ENCODE peak calls at places on chromosomes 16 and 17, in four cellular contexts. I is ovary; R is A673; C is CD4-positive, alpha-beta T cell. G is an unnamed sample.

GRCh38 chr17:46822388-46822921 is 4.0 kb upstream of the WNT3 start:
- DNase-seq in I (no peak), R (no peak), C (no peak), G (peak)

GRCh38 chr16:66366433-66367299 is at the start of gene CDH5:
- DNase-seq in R (no peak), C (no peak), I (peak), G (no peak)

GRCh38 chr17:69733171-69734014 is 318.9 kb downstream of the MAP2K6 start:
- DNase-seq in R (peak), C (no peak), I (no peak), G (peak)

GRCh38 chr17:35088911-35089845 is 25.7 kb upstream of the RFFL start:
- DNase-seq in I (peak), R (peak), C (peak), G (peak)

GRCh38 chr17:83195330-83196087 is 116.1 kb downstream of the METRNL start:
- DNase-seq in I (no peak), C (no peak), R (no peak), G (no peak)

GRCh38 chr16:886802-887731 is 83.7 kb downstream of the LMF1 start:
- DNase-seq in I (no peak), C (no peak), R (no peak), G (no peak)

GRCh38 chr16:80924372-80924978 is 82.2 kb downstream of the CMC2 start:
- DNase-seq in C (no peak), R (peak), I (no peak), G (peak)

GRCh38 chr17:7222093-7222971 is 2.6 kb downstream of the ACADVL start:
- DNase-seq in I (no peak), R (peak), C (no peak), G (no peak)

GRCh38 chr16:80151706-80152073 is 389.1 kb upstream of the DYNLRB2 start:
- DNase-seq in I (no peak), C (no peak), R (no peak), G (no peak)

GRCh38 chr17:71085238-71086033 is 916.1 kb downstream of the KCNJ2 start:
- DNase-seq in I (no peak), R (peak), C (no peak), G (peak)

GRCh38 chr16:74699666-74700065 is 996 bp downstream of the MLKL start:
- DNase-seq in R (no peak), C (no peak), I (no peak), G (no peak)

GRCh38 chr17:60381958-60382357 is 10.0 kb downstream of the USP32 start:
- DNase-seq in R (no peak), I (no peak), C (no peak), G (no peak)

GRCh38 chr17:58630883-58631522 is 60.8 kb downstream of the TEX14 start:
- DNase-seq in I (peak), C (no peak), R (no peak), G (no peak)

GRCh38 chr17:3335876-3336275 is 37.7 kb upstream of the OR3A1 start:
- DNase-seq in C (no peak), R (peak), I (no peak), G (no peak)

GRCh38 chr17:44661835-44662234 is 5.6 kb downstream of the MEIOC start:
- DNase-seq in C (no peak), I (no peak), R (no peak), G (no peak)

GRCh38 chr16:20768121-20768520 is 4.3 kb downstream of the ACSM3 start:
- DNase-seq in R (no peak), C (no peak), I (no peak), G (no peak)

GRCh38 chr16:31130899-31131298 is 4.6 kb downstream of the PRSS8 start:
- DNase-seq in C (no peak), R (no peak), I (no peak), G (no peak)

GRCh38 chr16:19822534-19822933 is 62.1 kb downstream of the GPRC5B start:
- DNase-seq in R (no peak), I (no peak), C (no peak), G (no peak)

GRCh38 chr16:57045694-57046381 is 46.5 kb upstream of the CPNE2 start:
- DNase-seq in I (peak), C (no peak), R (peak), G (peak)

GRCh38 chr17:77105706-77106105 is 35.1 kb upstream of the SEC14L1 start:
- DNase-seq in C (no peak), R (no peak), I (no peak), G (no peak)

GRCh38 chr17:79612468-79613194 is 1.8 kb upstream of the RBFOX3 start:
- DNase-seq in C (no peak), R (peak), I (no peak), G (peak)

GRCh38 chr16:89615596-89616090 is 2.2 kb downstream of the DPEP1 start:
- DNase-seq in C (no peak), I (no peak), R (no peak), G (peak)

GRCh38 chr17:37068266-37068665 is 119.5 kb downstream of the AATF start:
- DNase-seq in C (no peak), R (no peak), I (peak), G (no peak)

GRCh38 chr16:10332775-10333174 is 53.1 kb upstream of the ATF7IP2 start:
- DNase-seq in C (no peak), I (no peak), R (no peak), G (no peak)

GRCh38 chr17:4276514-4276913 is 12.7 kb upstream of the ANKFY1 start:
- DNase-seq in I (no peak), R (no peak), C (no peak), G (no peak)

GRCh38 chr16:83215417-83216001 is 588.7 kb downstream of the CDH13 start:
- DNase-seq in I (no peak), R (peak), C (no peak), G (peak)

GRCh38 chr16:82682757-82683156 is 56.0 kb downstream of the CDH13 start:
- DNase-seq in C (no peak), R (no peak), I (no peak), G (no peak)

GRCh38 chr17:27558341-27558740 is 72.6 kb upstream of the LGALS9 start:
- DNase-seq in C (no peak), I (no peak), R (no peak), G (no peak)

GRCh38 chr17:20988896-20989295 is 53.9 kb downstream of the USP22 start:
- DNase-seq in R (no peak), I (no peak), C (no peak), G (no peak)

GRCh38 chr17:7439462-7440112 is at the start of gene FGF11:
- DNase-seq in C (no peak), R (no peak), I (no peak), G (no peak)

GRCh38 chr16:2860826-2861567 is 3.0 kb upstream of the PRSS22 start:
- DNase-seq in I (no peak), C (no peak), R (no peak), G (no peak)

GRCh38 chr17:78395186-78395585 is 16.7 kb downstream of the PGS1 start:
- DNase-seq in I (no peak), R (no peak), C (no peak), G (no peak)
- H3K27ac ChIP-seq in I (no peak), R (no peak), C (no peak), G (no peak)

GRCh38 chr16:85221081-85221809 is 109.0 kb upstream of the CIBAR2 start:
- DNase-seq in R (no peak), C (no peak), I (peak), G (no peak)
- H3K27ac ChIP-seq in R (peak), C (no peak), I (peak), G (no peak)

DNA sequence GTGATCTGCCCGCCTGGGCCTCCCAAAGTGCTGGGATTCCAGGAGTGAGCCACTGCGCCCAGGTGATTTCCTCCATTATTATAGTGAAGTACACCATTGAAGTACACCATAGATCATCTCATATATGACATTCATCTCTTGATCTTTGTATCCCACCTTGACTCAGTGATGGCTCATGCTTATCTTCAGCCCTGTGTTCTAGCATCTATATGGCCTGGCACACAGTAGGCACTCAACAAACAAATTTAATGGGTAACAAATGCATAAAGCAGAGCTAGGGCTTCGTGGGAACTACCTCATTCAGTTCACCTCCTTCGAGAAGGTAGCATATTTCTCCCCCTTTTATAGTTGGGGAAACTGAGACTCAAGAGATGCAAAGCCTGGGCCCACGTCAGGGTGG is 952 bp downstream of the ENKD1 start:
- DNase-seq in R (no peak), C (no peak), I (no peak), G (no peak)
- H3K27ac ChIP-seq in R (peak), C (no peak), I (peak), G (no peak)

DNA sequence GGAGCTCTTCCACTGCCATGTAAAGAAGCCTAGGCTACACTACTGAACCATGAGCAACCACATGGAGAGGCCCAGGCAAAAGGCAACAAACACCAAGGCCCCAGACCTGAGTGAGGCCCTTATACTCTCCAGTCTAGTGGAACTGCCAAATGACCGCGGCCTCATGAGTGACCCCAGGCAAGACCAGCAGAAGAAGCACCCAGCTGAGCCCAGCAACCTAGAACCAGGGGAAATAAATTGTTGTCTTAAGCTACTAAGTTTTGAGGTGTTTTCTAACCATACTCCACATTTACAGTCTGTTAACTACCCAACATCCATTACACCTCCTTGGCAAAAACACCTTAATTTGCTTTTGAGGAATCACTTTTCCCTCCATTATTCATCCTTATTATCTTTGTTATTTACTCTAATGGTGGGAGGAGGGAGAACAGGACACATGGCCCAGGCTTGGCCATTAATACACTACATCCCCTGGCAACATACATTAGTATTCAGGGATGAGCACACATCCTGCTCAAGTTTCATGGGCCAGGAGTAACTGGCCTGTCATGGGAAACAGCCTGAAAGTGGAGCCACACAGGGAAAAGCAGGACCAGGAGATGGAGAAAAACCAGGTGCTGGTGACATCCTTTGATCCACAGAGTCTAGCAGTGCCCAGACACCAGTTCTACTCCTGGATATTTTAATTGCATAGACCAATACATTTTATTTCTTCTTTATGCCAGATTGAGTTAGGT is 26.2 kb downstream of the SLC39A11 start:
- DNase-seq in C (no peak), I (no peak), R (no peak), G (no peak)
- H3K27ac ChIP-seq in C (no peak), I (no peak), R (no peak), G (no peak)

DNA sequence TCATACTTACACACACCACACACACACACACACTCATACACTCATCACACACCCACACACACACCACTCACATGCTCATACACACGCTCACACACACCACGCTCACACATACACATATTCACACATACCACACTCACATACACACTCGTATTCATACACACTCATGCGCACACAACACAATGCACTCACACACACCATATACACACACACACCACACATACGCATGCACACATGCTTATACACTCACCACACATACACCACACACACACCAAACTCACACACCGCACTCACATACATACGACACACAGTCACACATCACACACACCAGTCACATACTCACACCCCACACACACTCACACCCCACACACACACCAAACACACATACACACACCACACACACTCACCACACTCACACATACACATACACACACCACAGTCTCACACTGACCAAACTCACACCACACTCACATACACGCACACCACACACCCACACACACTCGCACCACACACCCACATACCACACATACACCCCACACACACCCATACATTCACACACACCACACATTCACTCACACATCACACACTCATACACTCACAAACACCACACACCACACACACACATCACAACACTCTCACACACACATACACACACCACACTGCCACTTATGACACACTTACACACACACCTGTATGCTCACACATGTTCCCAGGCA is 88.9 kb downstream of the IRX5 start:
- DNase-seq in R (no peak), C (no peak), I (no peak), G (no peak)
- H3K27ac ChIP-seq in R (no peak), C (no peak), I (no peak), G (no peak)